ENCODE peak calls at places on chromosomes 7 and 10, in five cellular contexts. E, G, K, V and L are unnamed samples.

GRCh38 chr7:13874783-13875182 is 114.7 kb downstream of the ETV1 start:
- DNase-seq in E (no peak), G (peak; percentile 66), K (no peak), V (no peak), L (no peak)

GRCh38 chr7:44063894-44064651 is 1.3 kb downstream of the PGAM2 start:
- DNase-seq in E (no peak), G (no peak), K (no peak), V (no peak), L (peak; percentile 45)

GRCh38 chr10:17951868-17952371 is at the start of gene SLC39A12:
- DNase-seq in E (no peak), G (peak; percentile 86), K (no peak), V (no peak), L (no peak)

GRCh38 chr10:57098146-57098545 is 737.1 kb upstream of the ZWINT start:
- DNase-seq in E (no peak), G (no peak), K (no peak), V (no peak), L (no peak)

GRCh38 chr7:38185938-38186337 is 7.9 kb downstream of the STARD3NL start:
- DNase-seq in E (no peak), G (no peak), K (no peak), V (no peak), L (no peak)

GRCh38 chr7:18976715-18977466 is 140.5 kb downstream of the TWIST1 start:
- DNase-seq in E (no peak), G (no peak), K (no peak), V (no peak), L (no peak)

GRCh38 chr7:7105800-7106582 is 76.4 kb upstream of the C1GALT1 start:
- DNase-seq in E (no peak), G (no peak), K (no peak), V (no peak), L (no peak)

GRCh38 chr10:79148452-79149344 is 79.9 kb downstream of the ZMIZ1 start:
- DNase-seq in E (peak; percentile 66), G (peak; percentile 40), K (peak; percentile 93), V (no peak), L (peak; percentile 75)

GRCh38 chr10:123926401-123927264 is 35.0 kb upstream of the CPXM2 start:
- DNase-seq in E (peak; percentile 44), G (peak; percentile 1), K (no peak), V (peak; percentile 5), L (no peak)

GRCh38 chr10:63712717-63713115 is 191.5 kb downstream of the REEP3 start:
- DNase-seq in E (no peak), G (no peak), K (no peak), V (no peak), L (no peak)

GRCh38 chr7:106779877-106780276 is 85.2 kb upstream of the PIK3CG start:
- DNase-seq in E (peak; percentile 63), G (no peak), K (peak; percentile 71), V (no peak), L (no peak)

DNA sequence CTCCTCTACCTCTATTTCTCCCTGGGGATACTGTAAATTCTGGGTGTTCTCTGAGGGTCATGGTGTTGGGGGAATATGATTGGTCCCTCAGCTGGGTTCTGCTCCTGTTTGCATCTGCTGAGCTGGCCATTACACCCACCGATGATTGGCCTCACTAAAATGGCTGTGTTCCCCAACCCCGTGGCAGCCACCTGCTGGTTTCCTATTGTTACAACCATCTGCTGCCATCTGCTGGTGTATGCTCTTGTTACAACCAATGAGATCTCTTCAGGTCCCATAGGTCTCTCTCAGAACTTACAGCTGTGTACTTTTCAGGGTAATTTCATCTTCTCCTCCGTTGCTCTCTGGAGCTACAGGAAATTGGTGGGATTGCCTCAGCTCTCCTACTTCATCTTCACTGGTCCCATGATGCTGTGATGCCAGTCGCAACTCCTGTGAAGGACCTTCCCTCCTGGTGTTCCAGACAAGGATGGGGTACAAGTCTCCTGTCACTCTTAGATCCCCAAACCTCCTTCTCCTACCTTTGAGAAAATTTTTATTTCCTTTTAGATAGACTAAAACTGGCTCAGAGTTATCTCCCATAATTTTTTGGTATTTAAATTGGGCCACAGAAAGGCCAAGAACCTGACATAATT is 303.5 kb upstream of the SMIM30 start:
- DNase-seq in E (peak; percentile 84), G (peak; percentile 82), K (peak; percentile 93), V (peak; percentile 26), L (peak; percentile 64)
- TF ChIP-seq RCOR1 in E (no peak), G (no peak), K (no peak), V (no peak), L (peak; percentile 65)

GRCh38 chr7:91455411-91455810 is 191.2 kb downstream of the FZD1 start:
- DNase-seq in E (no peak), G (no peak), K (peak; percentile 24), V (no peak), L (no peak)
- TF ChIP-seq RCOR1 in E (no peak), G (no peak), K (no peak), V (no peak), L (no peak)

GRCh38 chr7:155163696-155164095 is 93.6 kb downstream of the HTR5A start:
- DNase-seq in E (no peak), G (no peak), K (no peak), V (no peak), L (no peak)
- TF ChIP-seq RCOR1 in E (no peak), G (no peak), K (no peak), V (no peak), L (no peak)

GRCh38 chr10:70368774-70369482 is 13.5 kb downstream of the LRRC20 start:
- DNase-seq in E (no peak), G (no peak), K (peak; percentile 35), V (no peak), L (no peak)
- TF ChIP-seq RCOR1 in E (no peak), G (no peak), K (no peak), V (no peak), L (no peak)

GRCh38 chr7:151062399-151063211 is 3.2 kb downstream of the SLC4A2 start:
- DNase-seq in E (peak; percentile 98), G (peak; percentile 76), K (peak; percentile 96), V (no peak), L (peak; percentile 81)
- TF ChIP-seq RCOR1 in E (no peak), G (no peak), K (no peak), V (no peak), L (no peak)

DNA sequence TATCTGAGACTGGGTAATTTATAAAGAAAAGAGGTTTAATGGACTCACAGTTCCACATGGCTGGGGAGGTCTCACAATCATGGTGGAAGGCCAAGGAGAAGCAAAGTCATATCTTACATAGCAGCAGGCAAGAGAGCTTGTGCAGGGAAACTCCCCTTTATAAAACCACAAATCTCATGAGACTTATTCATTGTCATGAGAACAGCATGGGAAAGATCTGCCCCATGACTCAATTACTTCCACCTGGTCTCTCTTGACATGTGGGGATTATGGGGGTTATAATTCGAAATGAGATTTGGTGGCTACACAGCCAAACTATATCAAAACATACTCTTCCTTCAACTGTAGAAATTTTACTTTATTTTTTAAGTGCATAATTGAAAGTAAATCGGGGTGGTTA is 436.3 kb upstream of the KLF6 start:
- DNase-seq in E (no peak), G (no peak), K (no peak), V (no peak), L (no peak)
- TF ChIP-seq RCOR1 in E (no peak), G (no peak), K (no peak), V (no peak), L (no peak)

GRCh38 chr7:142884285-142884637 is 1.3 kb downstream of the TRPV6 start:
- DNase-seq in E (no peak), G (no peak), K (no peak), V (no peak), L (no peak)
- TF ChIP-seq RCOR1 in E (no peak), G (no peak), K (no peak), V (no peak), L (no peak)

GRCh38 chr10:58512470-58513188 is at the start of gene BICC1:
- DNase-seq in E (peak; percentile 55), G (peak; percentile 38), K (no peak), V (no peak), L (peak; percentile 93)
- TF ChIP-seq RCOR1 in E (no peak), G (no peak), K (no peak), V (no peak), L (no peak)

GRCh38 chr10:30606313-30606712 is 23.2 kb downstream of the LYZL2 start:
- DNase-seq in E (peak; percentile 44), G (no peak), K (no peak), V (no peak), L (no peak)
- TF ChIP-seq RCOR1 in E (no peak), G (no peak), K (no peak), V (no peak), L (no peak)

DNA sequence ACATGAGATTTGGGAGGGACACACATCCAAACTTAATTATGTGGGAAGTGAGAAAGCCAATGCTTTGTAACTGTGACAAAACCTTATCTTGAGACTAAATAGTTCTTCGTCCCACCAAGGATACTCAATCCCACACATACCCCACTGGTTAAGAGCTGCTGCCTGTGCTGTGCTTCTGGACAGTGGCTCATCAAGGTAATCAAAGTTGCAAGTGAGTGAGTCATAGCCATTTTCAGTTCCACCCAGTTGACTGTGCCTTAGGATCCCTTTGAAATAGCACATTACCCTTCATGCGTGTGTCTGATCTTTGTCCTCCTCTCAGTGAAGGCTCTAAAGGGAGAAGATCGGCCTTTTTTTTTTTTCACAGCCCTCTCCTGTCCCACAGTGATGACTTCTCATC is 706.1 kb upstream of the AUTS2 start:
- DNase-seq in E (peak; percentile 43), G (no peak), K (no peak), V (no peak), L (no peak)
- TF ChIP-seq RCOR1 in E (no peak), G (no peak), K (no peak), V (no peak), L (no peak)